ENCODE peak calls at places on chromosome 3, in ten cellular contexts. J is HCT116, E is suprapubic skin, B is GM12864, O is heart left ventricle, F is activated B cell treated with CpG ODN at 0.5 μM for 24 hours, A is stomach, I is fibroblast of villous mesenchyme, X is pancreas, U is neural crest cell. K is an unnamed sample.

GRCh38 chr3:17074559-17074958 is 189.8 kb downstream of the PLCL2 start:
- DNase-seq in E (no peak), U (no peak), B (no peak), A (no peak), I (no peak), F (no peak), J (no peak), X (no peak), O (no peak), K (no peak)

GRCh38 chr3:112640864-112641751 is at the start of gene CCDC80:
- DNase-seq in B (no peak), F (no peak), U (peak), A (no peak), O (no peak), J (peak), I (peak), X (no peak), E (no peak), K (peak)

GRCh38 chr3:178583963-178584575 is 47.8 kb downstream of the KCNMB2 start:
- DNase-seq in F (no peak), I (no peak), X (no peak), E (no peak), B (no peak), O (no peak), J (no peak), U (no peak), A (no peak), K (peak)

GRCh38 chr3:95750097-95750496 is 1064.3 kb upstream of the EPHA6 start:
- DNase-seq in U (no peak), X (no peak), A (no peak), J (no peak), I (peak), F (no peak), O (no peak), B (no peak), E (no peak), K (no peak)

GRCh38 chr3:75012791-75013190 is 398.3 kb upstream of the CNTN3 start:
- DNase-seq in U (no peak), A (no peak), I (no peak), J (no peak), E (no peak), F (no peak), B (no peak), O (no peak), X (no peak), K (no peak)

GRCh38 chr3:149400645-149401044 is 23.2 kb upstream of the TM4SF1 start:
- DNase-seq in F (no peak), O (no peak), A (no peak), X (no peak), E (no peak), B (no peak), J (no peak), I (no peak), U (no peak), K (no peak)

GRCh38 chr3:68793750-68794149 is 138.6 kb downstream of the TAFA4 start:
- DNase-seq in O (no peak), A (no peak), X (no peak), U (no peak), I (no peak), F (no peak), E (no peak), B (no peak), J (no peak), K (peak)

GRCh38 chr3:108472011-108472591 is 38.3 kb downstream of the MYH15 start:
- DNase-seq in B (no peak), F (no peak), E (no peak), U (no peak), X (no peak), O (no peak), A (no peak), I (peak), J (peak), K (peak)

GRCh38 chr3:20148456-20148855 is 37.5 kb downstream of the SGO1 start:
- DNase-seq in E (no peak), A (no peak), J (no peak), B (no peak), I (no peak), U (no peak), O (no peak), X (no peak), F (no peak), K (no peak)

GRCh38 chr3:99817047-99817436 is 620 bp upstream of the CMSS1 start:
- DNase-seq in U (peak), E (no peak), X (peak), I (no peak), J (no peak), F (no peak), B (no peak), O (no peak), A (no peak), K (no peak)

GRCh38 chr3:43855674-43856299 is 165.0 kb downstream of the ABHD5 start:
- DNase-seq in J (peak), E (no peak), B (peak), X (peak), I (peak), U (peak), A (peak), O (peak), F (no peak), K (peak)

GRCh38 chr3:196949750-196950149 is 7.4 kb upstream of the NCBP2 start:
- DNase-seq in O (no peak), A (no peak), U (no peak), B (no peak), X (no peak), I (no peak), E (no peak), F (no peak), J (no peak), K (no peak)

GRCh38 chr3:196951371-196951770 is 9.0 kb upstream of the NCBP2 start:
- DNase-seq in E (no peak), F (no peak), U (no peak), J (no peak), O (no peak), X (no peak), B (no peak), I (no peak), A (no peak), K (no peak)

GRCh38 chr3:196947136-196947859 is 5.0 kb upstream of the NCBP2 start:
- DNase-seq in F (no peak), X (no peak), I (no peak), O (no peak), A (no peak), B (no peak), E (no peak), U (no peak), J (no peak), K (no peak)

GRCh38 chr3:196947860-196948441 is 5.6 kb upstream of the NCBP2 start:
- DNase-seq in J (no peak), U (no peak), X (no peak), B (no peak), O (no peak), E (no peak), F (no peak), I (no peak), A (no peak), K (no peak)

GRCh38 chr3:196948442-196949365 is 6.4 kb upstream of the NCBP2 start:
- DNase-seq in B (no peak), O (no peak), F (no peak), I (no peak), A (no peak), J (no peak), E (no peak), X (no peak), U (no peak), K (no peak)
- TF ChIP-seq CTCF in B (no peak), O (no peak), F (no peak), I (no peak), A (no peak), J (no peak), E (no peak), X (no peak), U (no peak), K (no peak)

GRCh38 chr3:1439395-1439794 is 346.6 kb downstream of the CNTN6 start:
- DNase-seq in B (no peak), A (peak), U (no peak), J (no peak), O (no peak), X (peak), F (no peak), E (no peak), I (no peak), K (peak)
- TF ChIP-seq CTCF in B (peak), A (no peak), U (peak), J (no peak), O (no peak), X (no peak), F (no peak), E (peak), I (peak), K (peak)

DNA sequence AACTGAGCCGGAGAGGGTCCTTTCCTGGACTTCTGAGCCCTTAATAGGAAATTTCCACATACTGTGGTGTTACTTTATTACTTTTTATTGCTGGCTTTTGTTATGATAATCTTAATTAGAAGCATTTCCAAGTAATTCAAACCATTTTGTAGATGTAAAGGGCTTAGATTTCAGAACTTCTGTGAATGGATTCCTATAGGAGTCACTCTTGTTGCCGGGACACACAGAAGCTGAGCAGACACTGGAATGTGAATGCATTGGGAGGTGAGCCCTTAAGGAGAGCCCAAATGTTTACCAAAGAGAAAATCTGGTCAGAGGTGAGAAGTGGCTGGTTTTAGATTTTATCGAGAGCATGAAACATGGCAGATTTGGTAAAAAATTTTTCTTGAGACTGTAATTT is 87.4 kb downstream of the FNDC3B start:
- DNase-seq in J (no peak), B (no peak), I (no peak), F (no peak), O (no peak), X (no peak), A (no peak), U (no peak), E (no peak), K (no peak)
- TF ChIP-seq CTCF in J (no peak), B (no peak), I (no peak), F (no peak), O (no peak), X (no peak), A (no peak), U (no peak), E (no peak), K (no peak)

GRCh38 chr3:98797905-98798304 is 34.8 kb downstream of the ST3GAL6 start:
- DNase-seq in E (no peak), U (no peak), F (no peak), X (no peak), B (no peak), O (no peak), I (no peak), J (no peak), A (no peak), K (no peak)

GRCh38 chr3:98798820-98799219 is 35.7 kb downstream of the ST3GAL6 start:
- DNase-seq in E (no peak), J (no peak), O (no peak), U (no peak), B (no peak), X (no peak), F (no peak), I (no peak), A (no peak), K (no peak)

GRCh38 chr3:98800401-98800800 is 37.3 kb downstream of the ST3GAL6 start:
- DNase-seq in I (no peak), X (no peak), J (no peak), E (no peak), F (no peak), U (no peak), B (no peak), O (no peak), A (no peak), K (no peak)

GRCh38 chr3:98799479-98799878 is 36.3 kb downstream of the ST3GAL6 start:
- DNase-seq in X (no peak), J (no peak), U (no peak), B (no peak), E (no peak), O (no peak), A (no peak), I (no peak), F (no peak), K (no peak)

DNA sequence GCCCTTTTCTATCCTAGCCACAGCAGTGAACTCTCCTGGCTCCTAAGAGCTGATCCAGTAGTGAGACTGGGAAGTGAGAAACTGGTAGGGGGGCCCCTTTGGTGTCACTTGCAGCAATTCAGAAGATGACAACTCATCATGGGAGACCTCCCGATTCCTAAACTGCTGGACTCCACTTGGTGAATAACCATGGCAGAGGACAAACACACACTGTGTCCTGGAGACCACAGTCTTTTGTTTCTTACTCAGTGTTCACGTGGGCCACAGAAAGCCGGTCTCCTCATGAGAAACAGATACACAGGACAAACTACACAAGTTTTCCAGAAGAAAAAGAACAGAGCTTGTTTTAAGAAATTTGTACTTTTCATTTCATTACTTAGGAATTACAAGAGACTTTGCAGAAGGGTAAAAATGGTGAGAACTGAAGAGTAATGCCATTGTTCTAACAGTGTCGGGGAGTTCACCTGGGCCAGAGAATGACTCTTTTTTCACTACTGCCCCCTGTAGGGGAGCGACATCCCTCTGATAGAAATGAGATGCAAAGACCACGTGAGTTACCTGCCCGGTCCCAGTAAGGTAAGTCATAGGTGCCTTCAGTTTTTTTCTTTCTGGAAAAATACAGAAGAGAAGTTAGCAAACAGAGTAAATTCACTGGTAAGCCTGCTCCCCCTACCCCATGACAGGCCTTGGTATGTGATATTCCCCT is 38.1 kb downstream of the ST3GAL6 start:
- DNase-seq in F (no peak), O (no peak), X (no peak), U (no peak), E (no peak), A (no peak), I (no peak), B (no peak), J (no peak), K (no peak)
- TF ChIP-seq CTCF in F (no peak), O (peak), X (no peak), U (no peak), E (no peak), A (no peak), I (peak), B (no peak), J (peak), K (peak)

DNA sequence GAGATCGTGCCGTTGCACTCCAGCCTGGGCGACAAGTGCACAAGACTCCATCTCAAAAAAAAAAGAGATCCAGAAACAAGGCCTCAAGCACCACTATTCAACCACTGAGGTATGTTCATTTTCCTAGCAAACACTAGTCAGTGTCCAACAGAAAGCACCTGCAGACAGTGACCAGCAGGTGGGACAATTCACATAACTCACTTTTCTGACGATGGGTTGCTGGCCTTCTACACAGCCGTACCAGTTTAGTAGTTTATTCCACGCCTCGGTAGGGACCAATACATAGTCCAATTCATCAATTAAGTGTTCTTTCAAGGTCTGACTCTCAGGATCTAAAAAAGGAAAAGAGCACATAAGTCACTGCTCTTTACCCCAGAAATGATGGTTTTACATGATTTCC is 12.4 kb downstream of the USP4 start:
- DNase-seq in B (no peak), F (no peak), X (no peak), I (no peak), J (no peak), E (no peak), A (no peak), O (no peak), U (no peak), K (peak)
- TF ChIP-seq CTCF in B (peak), F (no peak), X (no peak), I (peak), J (peak), E (no peak), A (no peak), O (peak), U (peak), K (no peak)

GRCh38 chr3:186235554-186235953 is 126.5 kb downstream of the DGKG start:
- DNase-seq in X (no peak), F (no peak), I (no peak), B (no peak), E (no peak), A (no peak), U (no peak), J (no peak), O (no peak), K (no peak)

GRCh38 chr3:186236357-186237020 is 125.5 kb downstream of the DGKG start:
- DNase-seq in J (no peak), F (no peak), E (no peak), B (no peak), U (no peak), I (no peak), O (no peak), X (no peak), A (no peak), K (no peak)

GRCh38 chr3:186237915-186238314 is 124.1 kb downstream of the DGKG start:
- DNase-seq in I (no peak), F (no peak), O (no peak), B (peak), X (no peak), J (no peak), E (no peak), U (no peak), A (no peak), K (no peak)

GRCh38 chr3:186241910-186242821 is 119.9 kb downstream of the DGKG start:
- DNase-seq in U (peak), B (peak), X (peak), E (no peak), F (no peak), I (peak), J (peak), O (peak), A (peak), K (peak)

GRCh38 chr3:186239321-186239720 is 122.7 kb downstream of the DGKG start:
- DNase-seq in X (no peak), J (no peak), F (no peak), E (no peak), O (no peak), B (no peak), A (peak), U (no peak), I (peak), K (no peak)
- TF ChIP-seq CTCF in X (no peak), J (no peak), F (no peak), E (no peak), O (peak), B (no peak), A (no peak), U (no peak), I (no peak), K (no peak)

GRCh38 chr3:126925411-126926171 is 57.3 kb upstream of the PLXNA1 start:
- DNase-seq in A (no peak), J (no peak), X (no peak), F (no peak), E (no peak), B (no peak), U (no peak), I (no peak), O (peak), K (no peak)

GRCh38 chr3:126928921-126929485 is 53.9 kb upstream of the PLXNA1 start:
- DNase-seq in E (no peak), U (no peak), J (no peak), O (no peak), I (no peak), X (no peak), A (no peak), B (no peak), F (no peak), K (no peak)

GRCh38 chr3:126927846-126928245 is 55.1 kb upstream of the PLXNA1 start:
- DNase-seq in B (no peak), I (no peak), U (no peak), A (no peak), J (no peak), F (no peak), O (no peak), X (no peak), E (no peak), K (no peak)

GRCh38 chr3:126927405-126927750 is 55.5 kb upstream of the PLXNA1 start:
- DNase-seq in A (no peak), B (no peak), E (no peak), O (no peak), J (no peak), X (no peak), I (no peak), U (no peak), F (no peak), K (no peak)

GRCh38 chr3:126926684-126927404 is 56.1 kb upstream of the PLXNA1 start:
- DNase-seq in X (no peak), I (peak), F (no peak), J (peak), B (no peak), O (peak), E (no peak), A (no peak), U (no peak), K (peak)
- TF ChIP-seq CTCF in X (no peak), I (peak), F (no peak), J (no peak), B (no peak), O (peak), E (peak), A (no peak), U (no peak), K (peak)

K was measured in MCF 10A.